ENCODE peak calls at places on chromosomes 11 and 22, in ten cellular contexts. One of them, this sample, is unnamed. For H3K36me3 and H3K9me3, the result is how much of the 10 kb centered on the place peaks cover.

GRCh38 chr22:31695423-31695822 is 33.4 kb upstream of the PISD start:
- DNase-seq in endodermal cell: no peak
- DNase-seq in lower lobe of right lung: no peak
- DNase-seq in psoas muscle: no peak
- DNase-seq in stomach: no peak
- DNase-seq in mammary epithelial cell: no peak
- DNase-seq in IMR-90: no peak
- DNase-seq in fibroblast of lung: no peak
- DNase-seq in H1: no peak
- DNase-seq in sigmoid colon: no peak
- DNase-seq in this sample: no peak

GRCh38 chr22:44765571-44766285 is 13.4 kb downstream of the ARHGAP8 start:
- DNase-seq in psoas muscle: peak
- DNase-seq in endodermal cell: no peak
- DNase-seq in IMR-90: no peak
- DNase-seq in H1: no peak
- DNase-seq in lower lobe of right lung: peak
- DNase-seq in sigmoid colon: no peak
- DNase-seq in stomach: peak
- DNase-seq in mammary epithelial cell: no peak
- DNase-seq in fibroblast of lung: peak
- DNase-seq in this sample: peak

GRCh38 chr11:122100222-122101080 is 15.6 kb downstream of the BLID start:
- DNase-seq in endodermal cell: peak
- DNase-seq in mammary epithelial cell: peak
- DNase-seq in sigmoid colon: peak
- DNase-seq in lower lobe of right lung: no peak
- DNase-seq in H1: no peak
- DNase-seq in IMR-90: peak
- DNase-seq in psoas muscle: peak
- DNase-seq in stomach: no peak
- DNase-seq in fibroblast of lung: peak
- DNase-seq in this sample: peak

GRCh38 chr11:69938206-69938605 is 119.0 kb upstream of the FGF3 start:
- DNase-seq in fibroblast of lung: no peak
- DNase-seq in stomach: no peak
- DNase-seq in psoas muscle: no peak
- DNase-seq in endodermal cell: peak
- DNase-seq in sigmoid colon: peak
- DNase-seq in lower lobe of right lung: peak
- DNase-seq in H1: no peak
- DNase-seq in IMR-90: no peak
- DNase-seq in mammary epithelial cell: no peak
- DNase-seq in this sample: no peak

GRCh38 chr11:112697779-112698178 is 263.4 kb upstream of the NCAM1 start:
- DNase-seq in psoas muscle: no peak
- DNase-seq in endodermal cell: no peak
- DNase-seq in mammary epithelial cell: no peak
- DNase-seq in stomach: no peak
- DNase-seq in sigmoid colon: no peak
- DNase-seq in IMR-90: no peak
- DNase-seq in H1: no peak
- DNase-seq in fibroblast of lung: no peak
- DNase-seq in lower lobe of right lung: no peak
- DNase-seq in this sample: no peak

GRCh38 chr11:133928628-133929059 is 28.1 kb downstream of the IGSF9B start:
- DNase-seq in psoas muscle: no peak
- DNase-seq in H1: no peak
- DNase-seq in sigmoid colon: no peak
- DNase-seq in stomach: peak
- DNase-seq in lower lobe of right lung: no peak
- DNase-seq in endodermal cell: peak
- DNase-seq in fibroblast of lung: peak
- DNase-seq in IMR-90: no peak
- DNase-seq in mammary epithelial cell: peak
- DNase-seq in this sample: no peak

GRCh38 chr11:133082453-133082781 is 449.9 kb downstream of the OPCML start:
- DNase-seq in IMR-90: no peak
- DNase-seq in fibroblast of lung: no peak
- DNase-seq in endodermal cell: no peak
- DNase-seq in lower lobe of right lung: peak
- DNase-seq in mammary epithelial cell: no peak
- DNase-seq in sigmoid colon: peak
- DNase-seq in H1: no peak
- DNase-seq in stomach: no peak
- DNase-seq in psoas muscle: peak
- DNase-seq in this sample: no peak

GRCh38 chr22:35215993-35216392 is 41.3 kb upstream of the HMGXB4 start:
- DNase-seq in psoas muscle: no peak
- DNase-seq in endodermal cell: peak
- DNase-seq in lower lobe of right lung: no peak
- DNase-seq in fibroblast of lung: no peak
- DNase-seq in sigmoid colon: no peak
- DNase-seq in mammary epithelial cell: no peak
- DNase-seq in stomach: no peak
- DNase-seq in IMR-90: no peak
- DNase-seq in H1: no peak
- DNase-seq in this sample: no peak

GRCh38 chr11:64206457-64207246 is at the start of gene FERMT3:
- DNase-seq in lower lobe of right lung: peak
- DNase-seq in IMR-90: no peak
- DNase-seq in sigmoid colon: no peak
- DNase-seq in stomach: peak
- DNase-seq in endodermal cell: no peak
- DNase-seq in mammary epithelial cell: no peak
- DNase-seq in H1: no peak
- DNase-seq in fibroblast of lung: no peak
- DNase-seq in psoas muscle: peak
- DNase-seq in this sample: no peak

GRCh38 chr11:125348141-125348651 is 147.9 kb downstream of the FEZ1 start:
- DNase-seq in fibroblast of lung: no peak
- DNase-seq in endodermal cell: no peak
- DNase-seq in IMR-90: no peak
- DNase-seq in stomach: no peak
- DNase-seq in mammary epithelial cell: no peak
- DNase-seq in H1: no peak
- DNase-seq in psoas muscle: no peak
- DNase-seq in sigmoid colon: no peak
- DNase-seq in lower lobe of right lung: peak
- DNase-seq in this sample: no peak

GRCh38 chr11:34632105-34632780 is 11.3 kb downstream of the EHF start:
- DNase-seq in H1: no peak
- DNase-seq in IMR-90: no peak
- DNase-seq in endodermal cell: peak
- DNase-seq in mammary epithelial cell: no peak
- DNase-seq in fibroblast of lung: no peak
- DNase-seq in sigmoid colon: no peak
- DNase-seq in psoas muscle: peak
- DNase-seq in stomach: peak
- DNase-seq in lower lobe of right lung: no peak
- DNase-seq in this sample: peak

GRCh38 chr11:71454470-71455113 is 1.6 kb downstream of the NADSYN1 start:
- DNase-seq in lower lobe of right lung: no peak
- DNase-seq in mammary epithelial cell: no peak
- DNase-seq in fibroblast of lung: no peak
- DNase-seq in H1: no peak
- DNase-seq in IMR-90: no peak
- DNase-seq in stomach: no peak
- DNase-seq in sigmoid colon: peak
- DNase-seq in psoas muscle: no peak
- DNase-seq in endodermal cell: no peak
- DNase-seq in this sample: no peak

GRCh38 chr11:32830413-32830738 is 649 bp downstream of the PRRG4 start:
- DNase-seq in sigmoid colon: no peak
- DNase-seq in stomach: peak
- DNase-seq in endodermal cell: no peak
- DNase-seq in H1: no peak
- DNase-seq in psoas muscle: no peak
- DNase-seq in IMR-90: no peak
- DNase-seq in lower lobe of right lung: peak
- DNase-seq in mammary epithelial cell: peak
- DNase-seq in fibroblast of lung: no peak
- DNase-seq in this sample: peak

GRCh38 chr11:27995082-27995481 is 112.9 kb downstream of the KIF18A start:
- DNase-seq in H1: no peak
- DNase-seq in stomach: no peak
- DNase-seq in endodermal cell: no peak
- DNase-seq in psoas muscle: no peak
- DNase-seq in IMR-90: peak
- DNase-seq in lower lobe of right lung: no peak
- DNase-seq in mammary epithelial cell: peak
- DNase-seq in sigmoid colon: no peak
- DNase-seq in fibroblast of lung: no peak
- DNase-seq in this sample: no peak

GRCh38 chr11:115924744-115925567 is 420.7 kb upstream of the CADM1 start:
- DNase-seq in endodermal cell: no peak
- DNase-seq in stomach: no peak
- DNase-seq in IMR-90: peak
- DNase-seq in fibroblast of lung: peak
- DNase-seq in sigmoid colon: no peak
- DNase-seq in lower lobe of right lung: no peak
- DNase-seq in mammary epithelial cell: peak
- DNase-seq in psoas muscle: no peak
- DNase-seq in H1: no peak
- DNase-seq in this sample: peak

DNA sequence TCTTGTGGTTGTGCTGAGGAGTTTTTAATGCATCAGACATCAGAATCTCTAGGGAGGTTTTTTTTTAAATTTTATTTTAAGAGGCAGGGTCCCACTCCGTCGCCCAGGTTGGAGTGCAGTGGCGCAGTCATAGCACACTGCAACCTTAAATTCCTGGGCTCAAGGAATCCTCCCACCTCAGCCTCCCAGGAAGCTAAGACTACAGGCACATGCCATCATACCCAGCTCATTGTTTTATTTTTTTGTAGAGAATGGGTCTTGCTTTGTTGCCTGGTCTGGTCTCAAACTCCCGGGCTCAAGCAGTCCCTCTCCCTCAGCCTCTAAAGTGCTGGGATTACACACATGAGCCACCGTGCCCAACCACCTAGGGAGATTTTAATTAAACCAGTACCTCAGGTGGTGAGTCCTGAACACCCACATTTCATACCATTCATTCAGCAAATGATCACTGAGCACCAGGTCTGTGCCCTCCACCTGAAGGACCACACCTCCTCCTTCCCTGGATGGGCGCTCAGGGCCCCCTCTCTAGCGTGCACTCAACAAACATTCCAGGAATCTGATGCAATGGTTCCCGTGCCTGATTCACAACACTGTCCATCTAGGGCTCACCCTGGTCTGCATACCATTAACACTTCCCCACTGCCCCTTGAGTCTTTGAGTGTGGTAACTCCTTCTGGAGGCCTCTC is 9.5 kb upstream of the MYH9 start:
- DNase-seq in sigmoid colon: no peak
- DNase-seq in H1: no peak
- DNase-seq in stomach: no peak
- DNase-seq in psoas muscle: no peak
- DNase-seq in mammary epithelial cell: no peak
- DNase-seq in endodermal cell: no peak
- DNase-seq in IMR-90: peak
- DNase-seq in lower lobe of right lung: peak
- DNase-seq in fibroblast of lung: peak
- DNase-seq in this sample: no peak
- H3K36me3 ChIP-seq in sigmoid colon: under half
- H3K36me3 ChIP-seq in H1: under half
- H3K36me3 ChIP-seq in stomach: under half
- H3K36me3 ChIP-seq in psoas muscle: under half
- H3K36me3 ChIP-seq in mammary epithelial cell: under half
- H3K36me3 ChIP-seq in endodermal cell: under half
- H3K36me3 ChIP-seq in IMR-90: under half
- H3K36me3 ChIP-seq in lower lobe of right lung: under half
- H3K36me3 ChIP-seq in fibroblast of lung: under half
- H3K36me3 ChIP-seq in this sample: under half

GRCh38 chr11:61042537-61042936 is 59.8 kb upstream of the CD5 start:
- DNase-seq in lower lobe of right lung: no peak
- DNase-seq in endodermal cell: no peak
- DNase-seq in H1: no peak
- DNase-seq in stomach: no peak
- DNase-seq in psoas muscle: no peak
- DNase-seq in mammary epithelial cell: no peak
- DNase-seq in fibroblast of lung: no peak
- DNase-seq in IMR-90: no peak
- DNase-seq in sigmoid colon: no peak
- DNase-seq in this sample: no peak
- H3K4me3 ChIP-seq in lower lobe of right lung: no peak
- H3K4me3 ChIP-seq in endodermal cell: no peak
- H3K4me3 ChIP-seq in H1: no peak
- H3K4me3 ChIP-seq in stomach: no peak
- H3K4me3 ChIP-seq in psoas muscle: no peak
- H3K4me3 ChIP-seq in mammary epithelial cell: no peak
- H3K4me3 ChIP-seq in fibroblast of lung: no peak
- H3K4me3 ChIP-seq in IMR-90: no peak
- H3K4me3 ChIP-seq in sigmoid colon: no peak
- H3K4me3 ChIP-seq in this sample: no peak

DNA sequence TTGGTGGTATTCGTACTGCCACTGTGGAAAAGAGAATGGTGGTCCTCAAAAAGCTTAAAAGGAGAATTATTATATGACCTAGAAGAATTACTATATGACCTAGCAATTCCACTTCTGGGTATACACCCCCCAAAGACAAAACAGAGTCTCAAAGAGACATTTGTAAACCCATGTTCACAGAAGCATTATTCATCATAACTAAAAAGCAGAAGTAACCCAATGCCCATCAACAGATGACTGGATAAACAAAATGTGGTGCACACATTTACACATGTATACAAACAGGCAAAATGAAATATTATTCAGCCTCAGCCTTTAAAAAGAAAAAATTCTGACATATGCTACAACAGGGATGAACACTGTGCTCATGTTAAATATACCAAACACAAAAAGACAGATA is 89.4 kb downstream of the ARHGAP32 start:
- DNase-seq in stomach: no peak
- DNase-seq in H1: no peak
- DNase-seq in endodermal cell: no peak
- DNase-seq in psoas muscle: no peak
- DNase-seq in lower lobe of right lung: no peak
- DNase-seq in mammary epithelial cell: no peak
- DNase-seq in fibroblast of lung: no peak
- DNase-seq in IMR-90: no peak
- DNase-seq in sigmoid colon: no peak
- DNase-seq in this sample: no peak
- H3K9me3 ChIP-seq in stomach: under half
- H3K9me3 ChIP-seq in H1: under half
- H3K9me3 ChIP-seq in endodermal cell: under half
- H3K9me3 ChIP-seq in psoas muscle: under half
- H3K9me3 ChIP-seq in lower lobe of right lung: under half
- H3K9me3 ChIP-seq in mammary epithelial cell: under half
- H3K9me3 ChIP-seq in fibroblast of lung: under half
- H3K9me3 ChIP-seq in IMR-90: under half
- H3K9me3 ChIP-seq in sigmoid colon: under half
- H3K9me3 ChIP-seq in this sample: under half

DNA sequence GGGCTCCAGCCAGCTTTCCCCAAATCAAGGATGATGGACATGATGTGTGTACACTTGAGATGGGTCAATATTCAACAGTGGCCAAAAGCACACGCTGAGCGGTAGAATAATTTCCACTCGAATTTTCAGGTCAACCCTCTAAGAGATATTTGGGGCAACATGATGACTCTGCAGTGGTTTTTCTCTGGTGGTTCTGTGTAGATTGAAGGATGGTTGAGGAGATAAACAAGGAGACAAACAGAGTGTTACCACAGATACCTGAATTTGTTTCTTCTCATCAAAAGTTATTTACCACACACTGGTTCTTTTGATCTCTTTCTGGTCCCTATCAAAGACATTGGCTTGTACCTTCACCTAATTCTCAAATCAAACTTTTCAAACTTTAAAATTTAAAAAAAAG is 242.0 kb downstream of the ETS1 start:
- DNase-seq in sigmoid colon: no peak
- DNase-seq in stomach: no peak
- DNase-seq in psoas muscle: no peak
- DNase-seq in mammary epithelial cell: no peak
- DNase-seq in H1: no peak
- DNase-seq in endodermal cell: no peak
- DNase-seq in lower lobe of right lung: no peak
- DNase-seq in IMR-90: no peak
- DNase-seq in fibroblast of lung: no peak
- DNase-seq in this sample: no peak
- H3K36me3 ChIP-seq in sigmoid colon: under half
- H3K36me3 ChIP-seq in stomach: under half
- H3K36me3 ChIP-seq in psoas muscle: under half
- H3K36me3 ChIP-seq in mammary epithelial cell: under half
- H3K36me3 ChIP-seq in H1: under half
- H3K36me3 ChIP-seq in endodermal cell: under half
- H3K36me3 ChIP-seq in lower lobe of right lung: under half
- H3K36me3 ChIP-seq in IMR-90: under half
- H3K36me3 ChIP-seq in fibroblast of lung: under half
- H3K36me3 ChIP-seq in this sample: under half